ENCODE peak calls at places on chromosomes 13 and 19, in eight cellular contexts. A is MM.1S, Y is suprapubic skin, M is H1, U is thoracic aorta, V is ascending aorta, K is heart right ventricle, B is esophagus squamous epithelium. S is an unnamed sample. For H3K4me1, the result is how much of the 10 kb centered on the place peaks cover.

GRCh38 chr13:27868639-27869435 is 51.0 kb upstream of the PDX1 start:
- DNase-seq in A (peak), Y (no peak), M (no peak), U (no peak), V (no peak), K (no peak), B (no peak), S (no peak)

GRCh38 chr13:44274838-44275237 is 98.8 kb upstream of the SERP2 start:
- DNase-seq in A (no peak), Y (no peak), M (no peak), U (no peak), V (no peak), K (no peak), B (no peak), S (no peak)

GRCh38 chr13:26482451-26483197 is 74.9 kb upstream of the WASF3 start:
- DNase-seq in A (peak), Y (no peak), M (peak), U (peak), V (peak), K (no peak), B (no peak), S (no peak)

GRCh38 chr19:23992348-23992747 is 77.7 kb downstream of the ZNF726 start:
- DNase-seq in A (peak), Y (no peak), M (no peak), U (no peak), V (no peak), K (no peak), B (no peak), S (no peak)

GRCh38 chr19:5687360-5688198 is 2.5 kb upstream of the RPL36 start:
- DNase-seq in A (no peak), Y (no peak), M (no peak), U (no peak), V (no peak), K (peak), B (no peak), S (no peak)

GRCh38 chr13:92829930-92830329 is 396.7 kb upstream of the GPC6 start:
- DNase-seq in A (no peak), Y (no peak), M (no peak), U (no peak), V (no peak), K (no peak), B (no peak), S (no peak)

GRCh38 chr19:15184776-15185175 is 16.0 kb downstream of the NOTCH3 start:
- DNase-seq in A (no peak), Y (no peak), M (no peak), U (no peak), V (no peak), K (no peak), B (no peak), S (no peak)

GRCh38 chr13:50123002-50123401 is 107.8 kb downstream of the KCNRG start:
- DNase-seq in A (no peak), Y (no peak), M (no peak), U (no peak), V (no peak), K (no peak), B (no peak), S (no peak)

GRCh38 chr19:48283908-48284307 is 14.0 kb downstream of the ZNF114 start:
- DNase-seq in A (no peak), Y (no peak), M (no peak), U (no peak), V (no peak), K (no peak), B (no peak), S (no peak)

GRCh38 chr13:102599451-102600012 is 2.7 kb downstream of the TPP2 start:
- DNase-seq in A (no peak), Y (no peak), M (no peak), U (no peak), V (no peak), K (no peak), B (no peak), S (no peak)

GRCh38 chr13:110422913-110423688 is 116.0 kb downstream of the COL4A2 start:
- DNase-seq in A (no peak), Y (no peak), M (no peak), U (no peak), V (no peak), K (no peak), B (no peak), S (no peak)

GRCh38 chr19:44438441-44438840 is 9.8 kb downstream of the ZNF229 start:
- DNase-seq in A (no peak), Y (no peak), M (no peak), U (no peak), V (no peak), K (no peak), B (no peak), S (no peak)

GRCh38 chr19:51607077-51607476 is 23.1 kb downstream of the SIGLEC5 start:
- DNase-seq in A (peak), Y (no peak), M (no peak), U (no peak), V (no peak), K (no peak), B (no peak), S (no peak)

GRCh38 chr19:36222503-36222902 is 7.6 kb downstream of the ZNF146 start:
- DNase-seq in A (no peak), Y (no peak), M (no peak), U (no peak), V (no peak), K (no peak), B (no peak), S (no peak)

GRCh38 chr19:36225219-36225892 is 10.4 kb downstream of the ZNF146 start:
- DNase-seq in A (no peak), Y (no peak), M (no peak), U (no peak), V (no peak), K (no peak), B (no peak), S (no peak)

GRCh38 chr19:36215276-36216171 is 618 bp downstream of the ZNF146 start:
- DNase-seq in A (no peak), Y (no peak), M (no peak), U (no peak), V (no peak), K (no peak), B (no peak), S (no peak)

GRCh38 chr19:36221474-36221873 is 6.6 kb downstream of the ZNF146 start:
- DNase-seq in A (no peak), Y (no peak), M (no peak), U (no peak), V (no peak), K (no peak), B (no peak), S (no peak)
- H3K27ac ChIP-seq in A (no peak), Y (no peak), M (no peak), U (no peak), V (no peak), K (no peak), B (no peak), S (no peak)

DNA sequence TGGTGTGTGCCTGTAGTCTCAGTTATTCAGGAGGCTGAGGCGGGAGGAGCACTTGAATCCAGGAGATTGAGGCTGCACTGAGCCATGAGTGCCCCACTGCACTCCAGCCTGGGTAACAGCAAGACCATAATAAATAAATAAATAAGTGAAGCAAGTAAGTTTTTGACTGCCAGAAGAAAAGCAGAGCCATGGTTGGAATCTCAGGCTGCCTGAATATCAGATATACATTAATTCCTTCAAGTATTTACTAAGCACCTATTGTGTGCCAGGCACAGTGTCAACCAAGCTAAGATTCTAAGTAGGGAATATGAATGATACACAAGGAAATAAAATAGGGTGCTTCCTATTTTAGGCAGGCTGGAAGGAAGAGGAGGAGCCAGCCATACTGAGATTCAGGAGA is 1.4 kb downstream of the GDF15 start:
- DNase-seq in A (no peak), Y (no peak), M (no peak), U (no peak), V (no peak), K (no peak), B (no peak), S (no peak)
- H3K4me3 ChIP-seq in A (no peak), Y (peak), M (no peak), U (peak), V (peak), K (no peak), B (no peak), S (peak)

GRCh38 chr19:38004505-38005223 is 97.7 kb downstream of the SIPA1L3 start:
- DNase-seq in A (peak), Y (peak), M (peak), U (peak), V (peak), K (peak), B (peak), S (peak)

GRCh38 chr19:38004100-38004504 is 97.1 kb downstream of the SIPA1L3 start:
- DNase-seq in A (no peak), Y (no peak), M (no peak), U (no peak), V (peak), K (no peak), B (no peak), S (no peak)

GRCh38 chr19:38005224-38005614 is 98.2 kb downstream of the SIPA1L3 start:
- DNase-seq in A (no peak), Y (peak), M (no peak), U (no peak), V (no peak), K (no peak), B (no peak), S (no peak)

GRCh38 chr19:38001158-38001781 is 94.3 kb downstream of the SIPA1L3 start:
- DNase-seq in A (no peak), Y (no peak), M (no peak), U (no peak), V (no peak), K (no peak), B (no peak), S (no peak)

GRCh38 chr19:38003427-38004099 is 96.6 kb downstream of the SIPA1L3 start:
- DNase-seq in A (peak), Y (peak), M (peak), U (peak), V (peak), K (peak), B (no peak), S (no peak)
- H3K4me1 ChIP-seq in A (under half), Y (under half), M (under half), U (under half), V (under half), K (under half), B (under half), S (under half)

GRCh38 chr19:622666-623065 is 10.7 kb downstream of the POLRMT start:
- DNase-seq in A (no peak), Y (no peak), M (no peak), U (no peak), V (no peak), K (no peak), B (no peak), S (no peak)

GRCh38 chr19:623974-624373 is 9.4 kb downstream of the POLRMT start:
- DNase-seq in A (no peak), Y (no peak), M (no peak), U (no peak), V (no peak), K (no peak), B (no peak), S (no peak)

GRCh38 chr19:625257-625656 is 8.1 kb downstream of the POLRMT start:
- DNase-seq in A (no peak), Y (no peak), M (no peak), U (no peak), V (no peak), K (no peak), B (no peak), S (no peak)

GRCh38 chr19:623175-623916 is 10.0 kb downstream of the POLRMT start:
- DNase-seq in A (no peak), Y (no peak), M (no peak), U (no peak), V (no peak), K (no peak), B (no peak), S (no peak)

GRCh38 chr19:624433-625109 is 8.8 kb downstream of the POLRMT start:
- DNase-seq in A (no peak), Y (no peak), M (no peak), U (no peak), V (no peak), K (no peak), B (no peak), S (no peak)
- H3K27ac ChIP-seq in A (no peak), Y (peak), M (no peak), U (no peak), V (no peak), K (no peak), B (no peak), S (no peak)

DNA sequence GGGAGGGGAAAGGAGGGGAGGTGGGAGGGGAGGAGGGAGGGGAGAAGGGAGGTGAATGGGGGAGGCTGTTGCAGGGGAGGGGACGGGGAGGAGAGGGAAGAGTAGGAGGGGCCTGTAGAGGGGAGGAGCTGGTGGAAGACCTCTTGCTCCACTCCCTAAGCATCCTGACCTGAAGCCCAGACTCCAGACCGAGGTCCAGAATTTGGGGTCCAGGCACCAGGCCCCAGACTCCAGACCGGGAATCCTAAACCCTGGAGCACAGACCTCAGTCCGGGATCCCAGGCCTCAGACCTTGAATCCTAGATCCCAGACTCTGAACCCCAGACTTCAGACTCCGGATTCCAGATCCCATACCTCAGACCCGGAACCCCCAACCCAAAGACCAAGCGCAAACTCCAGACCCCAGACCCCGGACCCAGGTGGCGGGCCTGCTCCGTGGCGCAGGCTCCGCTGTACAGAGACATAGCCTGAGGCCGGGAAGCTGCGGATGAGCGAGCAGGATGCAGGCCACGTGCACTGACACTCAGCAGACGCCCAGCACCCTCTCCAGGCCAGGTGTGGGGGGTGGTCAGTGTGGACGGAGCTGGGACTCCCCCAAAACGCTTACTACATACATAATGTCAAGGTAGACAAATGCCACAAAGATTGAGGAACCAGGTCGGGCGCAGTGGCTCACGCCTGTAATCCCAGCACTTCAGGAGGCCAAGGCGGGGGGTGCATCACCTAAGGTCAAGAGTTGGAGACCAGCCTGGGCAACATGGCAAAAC is 710 bp upstream of the BTBD2 start:
- DNase-seq in A (peak), Y (peak), M (no peak), U (peak), V (peak), K (peak), B (no peak), S (peak)
- H3K4me3 ChIP-seq in A (peak), Y (peak), M (no peak), U (peak), V (peak), K (no peak), B (peak), S (peak)

GRCh38 chr13:98957731-98958442 is 20.0 kb downstream of the DOCK9 start:
- DNase-seq in A (no peak), Y (no peak), M (peak), U (no peak), V (no peak), K (no peak), B (no peak), S (peak)
- H3K4me1 ChIP-seq in A (under half), Y (under half), M (under half), U (under half), V (under half), K (under half), B (under half), S (under half)

GRCh38 chr19:11324079-11324661 is 15.3 kb downstream of the RAB3D start:
- DNase-seq in A (no peak), Y (peak), M (no peak), U (peak), V (peak), K (peak), B (peak), S (peak)
- H3K27ac ChIP-seq in A (no peak), Y (peak), M (no peak), U (peak), V (peak), K (no peak), B (peak), S (peak)